ENCODE peak calls at places on chromosomes 7 and 10, in four cellular contexts. W is pons, I is left ventricle myocardium superior, P is left colon. X is an unnamed sample.

GRCh38 chr7:70807650-70808049 is 324.3 kb upstream of the GALNT17 start:
- DNase-seq in W (no peak), P (no peak), I (no peak), X (no peak)

GRCh38 chr10:53387546-53387945 is 615.0 kb upstream of the MBL2 start:
- DNase-seq in W (no peak), I (no peak), P (no peak), X (no peak)

GRCh38 chr7:100166317-100166940 is 2.0 kb downstream of the GAL3ST4 start:
- DNase-seq in P (no peak), W (no peak), I (no peak), X (no peak)

GRCh38 chr7:73741600-73741999 is 3.0 kb upstream of the ABHD11 start:
- DNase-seq in I (no peak), W (no peak), P (no peak), X (no peak)

GRCh38 chr7:158422551-158423189 is 165.0 kb downstream of the PTPRN2 start:
- DNase-seq in P (no peak), W (no peak), I (no peak), X (no peak)

GRCh38 chr10:80196270-80196949 is 8.9 kb downstream of the ANXA11 start:
- DNase-seq in W (no peak), P (peak; percentile 79), I (peak; percentile 55), X (peak; percentile 88)

GRCh38 chr10:13840036-13840435 is 253.3 kb downstream of the PRPF18 start:
- DNase-seq in P (no peak), I (no peak), W (no peak), X (no peak)

GRCh38 chr7:95501261-95501816 is 15.6 kb downstream of the ASB4 start:
- DNase-seq in W (no peak), I (no peak), P (no peak), X (no peak)

GRCh38 chr10:6659451-6659850 is 79.4 kb upstream of the PRKCQ start:
- DNase-seq in W (no peak), I (no peak), P (no peak), X (no peak)

GRCh38 chr10:75291800-75292199 is 56.0 kb upstream of the COMTD1 start:
- DNase-seq in I (no peak), P (no peak), W (no peak), X (no peak)

GRCh38 chr10:8618834-8619233 is 564.3 kb downstream of the GATA3 start:
- DNase-seq in P (no peak), W (no peak), I (no peak), X (no peak)

GRCh38 chr10:7819126-7819470 is 793 bp downstream of the TAF3 start:
- DNase-seq in W (peak; percentile 68), I (peak; percentile 41), P (peak; percentile 64), X (peak; percentile 45)

GRCh38 chr7:151381333-151382078 is 28.3 kb downstream of the WDR86 start:
- DNase-seq in I (peak; percentile 36), W (no peak), P (no peak), X (no peak)

GRCh38 chr7:50791363-50791762 is 8.7 kb upstream of the GRB10 start:
- DNase-seq in W (no peak), I (no peak), P (no peak), X (no peak)

GRCh38 chr10:50992972-50993766 is 81.1 kb upstream of the PRKG1 start:
- DNase-seq in P (peak; percentile 17), I (peak; percentile 64), W (no peak), X (peak; percentile 16)

GRCh38 chr7:96131525-96131924 is 190.4 kb downstream of the SLC25A13 start:
- DNase-seq in I (no peak), W (no peak), P (no peak), X (no peak)

GRCh38 chr7:107103369-107103768 is 58.9 kb downstream of the PRKAR2B start:
- DNase-seq in P (no peak), W (no peak), I (no peak), X (no peak)

GRCh38 chr7:69276011-69276729 is 322.1 kb upstream of the AUTS2 start:
- DNase-seq in W (no peak), I (no peak), P (no peak), X (no peak)

GRCh38 chr10:27820637-27821036 is 75.0 kb upstream of the MKX start:
- DNase-seq in W (no peak), I (no peak), P (no peak), X (peak; percentile 12)

GRCh38 chr7:119969054-119969453 is 303.9 kb upstream of the KCND2 start:
- DNase-seq in W (no peak), P (no peak), I (no peak), X (no peak)

GRCh38 chr7:159105845-159106614 is 38.6 kb downstream of the VIPR2 start:
- DNase-seq in P (no peak), I (peak; percentile 28), W (no peak), X (no peak)

GRCh38 chr10:26031300-26031699 is 97.3 kb downstream of the MYO3A start:
- DNase-seq in W (no peak), P (no peak), I (no peak), X (no peak)

GRCh38 chr10:122657255-122657654 is 42.4 kb downstream of the C10orf120 start:
- DNase-seq in P (no peak), W (no peak), I (no peak), X (no peak)

GRCh38 chr10:14953452-14954000 is 370 bp downstream of the DCLRE1C start:
- DNase-seq in W (peak; percentile 28), I (peak; percentile 62), P (peak; percentile 64), X (peak; percentile 29)

X was measured in mucosa of gallbladder.